ENCODE peak calls at places on chromosomes 5 and 9, in seven cellular contexts. N is A549, A is progenitor cell of endocrine pancreas, B is vagina, J is psoas muscle, I is heart left ventricle, R is natural killer cell. U is an unnamed sample.

GRCh38 chr5:150368526-150368925 is 11.0 kb downstream of the TCOF1 start:
- DNase-seq in I (no peak), R (no peak), B (no peak), J (peak), N (no peak), A (no peak), U (no peak)

GRCh38 chr9:88954073-88954472 is 37.2 kb upstream of the S1PR3 start:
- DNase-seq in I (no peak), N (no peak), J (no peak), A (no peak), B (no peak), R (no peak), U (no peak)

GRCh38 chr9:109186857-109187256 is 19.8 kb upstream of the FRRS1L start:
- DNase-seq in B (no peak), A (no peak), R (no peak), J (no peak), I (no peak), N (no peak), U (no peak)

GRCh38 chr5:173829826-173830225 is 58.3 kb upstream of the CPEB4 start:
- DNase-seq in N (peak), R (no peak), I (no peak), A (no peak), B (no peak), J (no peak), U (no peak)

GRCh38 chr5:173689713-173690360 is 73.4 kb upstream of the BOD1 start:
- DNase-seq in R (no peak), J (peak), I (peak), A (no peak), B (no peak), N (peak), U (no peak)

GRCh38 chr5:139690385-139691274 is 42.5 kb downstream of the CXXC5 start:
- DNase-seq in R (no peak), I (no peak), A (no peak), N (no peak), J (no peak), B (no peak), U (no peak)

GRCh38 chr5:174755103-174755502 is 30.7 kb downstream of the MSX2 start:
- DNase-seq in B (no peak), J (no peak), I (no peak), R (no peak), N (peak), A (no peak), U (no peak)

GRCh38 chr9:100099722-100100042 is 639 bp downstream of the INVS start:
- DNase-seq in R (no peak), A (no peak), I (peak), B (no peak), J (no peak), N (no peak), U (no peak)

GRCh38 chr5:96537386-96537785 is 104.3 kb upstream of the PCSK1 start:
- DNase-seq in J (no peak), A (no peak), R (no peak), I (no peak), N (peak), B (no peak), U (no peak)

GRCh38 chr9:81549500-81550206 is 139.7 kb downstream of the TLE1 start:
- DNase-seq in R (no peak), J (no peak), B (no peak), N (peak), A (no peak), I (no peak), U (no peak)

GRCh38 chr5:108730617-108731340 is 16.9 kb upstream of the FER start:
- DNase-seq in R (no peak), J (no peak), B (no peak), A (no peak), N (no peak), I (no peak), U (no peak)

GRCh38 chr5:51181495-51181894 is 201.8 kb upstream of the ISL1 start:
- DNase-seq in B (no peak), I (no peak), J (no peak), R (no peak), A (no peak), N (no peak), U (no peak)

GRCh38 chr9:127897194-127897692 is 2.2 kb downstream of the ST6GALNAC6 start:
- DNase-seq in A (peak), I (peak), B (no peak), R (no peak), J (peak), N (peak), U (peak)

GRCh38 chr5:107864793-107865192 is 194.1 kb upstream of the EFNA5 start:
- DNase-seq in N (peak), R (no peak), B (no peak), I (no peak), J (no peak), A (no peak), U (no peak)

GRCh38 chr9:112711050-112711689 is 6.7 kb downstream of the INIP start:
- DNase-seq in A (no peak), J (no peak), R (no peak), I (no peak), N (peak), B (no peak), U (no peak)

GRCh38 chr5:130400091-130400490 is 495.8 kb downstream of the CHSY3 start:
- DNase-seq in I (no peak), J (no peak), B (no peak), R (no peak), A (no peak), N (peak), U (no peak)

GRCh38 chr9:75432888-75433287 is 344.6 kb downstream of the OSTF1 start:
- DNase-seq in R (no peak), A (no peak), I (no peak), J (no peak), B (no peak), N (no peak), U (no peak)

GRCh38 chr9:5671711-5672353 is 42.9 kb downstream of the RIC1 start:
- DNase-seq in N (no peak), R (no peak), I (no peak), J (no peak), A (no peak), B (no peak), U (no peak)

GRCh38 chr5:150588495-150588890 is 52.0 kb upstream of the SYNPO start:
- DNase-seq in A (no peak), J (no peak), N (no peak), B (no peak), R (no peak), I (no peak), U (no peak)

GRCh38 chr5:87116821-87117512 is 150.7 kb upstream of the RASA1 start:
- DNase-seq in J (no peak), R (no peak), N (no peak), B (no peak), I (no peak), A (no peak), U (no peak)

GRCh38 chr5:66923922-66924321 is 272.7 kb downstream of the CD180 start:
- DNase-seq in I (no peak), R (no peak), N (no peak), J (no peak), B (no peak), A (no peak), U (no peak)

GRCh38 chr9:127496974-127497373 is 45.7 kb downstream of the LRSAM1 start:
- DNase-seq in R (no peak), I (no peak), J (no peak), N (no peak), A (no peak), B (no peak), U (no peak)

GRCh38 chr5:138032028-138032571 is 779 bp downstream of the FAM13B start:
- DNase-seq in I (peak), A (no peak), J (peak), B (no peak), R (no peak), N (no peak), U (no peak)

GRCh38 chr5:96807099-96807654 is 568 bp downstream of the ERAP1 start:
- DNase-seq in J (peak), N (peak), A (peak), I (peak), B (no peak), R (no peak), U (peak)

GRCh38 chr9:127955294-127956015 is 17.8 kb upstream of the DPM2 start:
- DNase-seq in I (peak), N (peak), B (no peak), R (no peak), A (no peak), J (peak), U (no peak)

GRCh38 chr5:126718246-126718868 is 58.6 kb upstream of the LMNB1 start:
- DNase-seq in J (no peak), A (no peak), B (no peak), I (no peak), R (no peak), N (no peak), U (no peak)

GRCh38 chr9:110077926-110078325 is 130.0 kb downstream of the C9orf152 start:
- DNase-seq in J (no peak), B (no peak), R (no peak), I (no peak), A (no peak), N (no peak), U (no peak)

GRCh38 chr5:149895416-149896345 is 48.9 kb downstream of the PDE6A start:
- DNase-seq in I (no peak), R (no peak), J (no peak), A (no peak), B (no peak), N (no peak), U (no peak)

GRCh38 chr5:151093476-151093889 is 12.6 kb upstream of the TNIP1 start:
- DNase-seq in J (no peak), N (peak), B (no peak), R (no peak), I (no peak), A (no peak), U (no peak)

GRCh38 chr5:32312194-32312681 is 501 bp downstream of the MTMR12 start:
- DNase-seq in I (peak), R (peak), J (peak), B (no peak), A (peak), N (peak), U (peak)

GRCh38 chr5:139982157-139982974 is 60.7 kb downstream of the NRG2 start:
- DNase-seq in J (no peak), N (no peak), B (no peak), I (peak), R (no peak), A (no peak), U (no peak)

GRCh38 chr9:79603222-79603925 is 31.6 kb downstream of the TLE4 start:
- DNase-seq in I (no peak), B (no peak), R (no peak), J (no peak), A (no peak), N (no peak), U (no peak)

GRCh38 chr5:172530406-172530805 is 76.1 kb upstream of the SH3PXD2B start:
- DNase-seq in B (peak), R (no peak), A (no peak), N (no peak), J (no peak), I (no peak), U (no peak)

GRCh38 chr9:91090132-91090410 is 271.6 kb downstream of the AUH start:
- DNase-seq in J (no peak), A (no peak), I (no peak), N (no peak), R (no peak), B (no peak), U (no peak)

GRCh38 chr9:108535526-108535925 is 320.3 kb downstream of the ACTL7B start:
- DNase-seq in R (no peak), I (no peak), A (no peak), N (peak), J (no peak), B (no peak), U (peak)

GRCh38 chr9:120366646-120367019 is 213.3 kb downstream of the CDK5RAP2 start:
- DNase-seq in R (no peak), A (no peak), J (no peak), B (no peak), N (peak), I (no peak), U (peak)
- TF ChIP-seq CTCF in R (no peak), A (peak), J (no peak), B (no peak), N (peak), I (no peak), U (no peak)

GRCh38 chr9:137187386-137187785 is 974 bp downstream of the ANAPC2 start:
- DNase-seq in R (no peak), I (no peak), N (no peak), A (no peak), B (no peak), J (no peak), U (no peak)

GRCh38 chr9:137188086-137188489 is 272 bp downstream of the ANAPC2 start:
- DNase-seq in J (no peak), I (no peak), R (no peak), N (no peak), A (no peak), B (no peak), U (no peak)

GRCh38 chr9:137190315-137190853 is 1.9 kb downstream of the SSNA1 start:
- DNase-seq in I (no peak), J (no peak), A (no peak), R (no peak), B (no peak), N (no peak), U (no peak)

GRCh38 chr9:137189297-137190295 is 1.1 kb downstream of the SSNA1 start:
- DNase-seq in I (no peak), N (no peak), B (no peak), J (no peak), R (no peak), A (no peak), U (no peak)

GRCh38 chr9:137188490-137189296 is at the start of the genes ANAPC2 and SSNA1:
- DNase-seq in I (peak), R (peak), B (no peak), N (peak), A (peak), J (peak), U (peak)
- TF ChIP-seq CTCF in I (peak), R (peak), B (no peak), N (peak), A (peak), J (peak), U (no peak)

GRCh38 chr5:170638454-170639220 is 134.8 kb downstream of the KCNIP1 start:
- DNase-seq in I (peak), N (peak), B (no peak), J (peak), R (peak), A (peak), U (peak)
- TF ChIP-seq CTCF in I (peak), N (peak), B (peak), J (peak), R (peak), A (peak), U (peak)

GRCh38 chr5:104265531-104266130 is 703.0 kb upstream of the NUDT12 start:
- DNase-seq in A (no peak), I (no peak), R (no peak), N (no peak), B (no peak), J (no peak), U (no peak)
- TF ChIP-seq CTCF in A (no peak), I (no peak), R (no peak), N (no peak), B (no peak), J (no peak), U (no peak)

DNA sequence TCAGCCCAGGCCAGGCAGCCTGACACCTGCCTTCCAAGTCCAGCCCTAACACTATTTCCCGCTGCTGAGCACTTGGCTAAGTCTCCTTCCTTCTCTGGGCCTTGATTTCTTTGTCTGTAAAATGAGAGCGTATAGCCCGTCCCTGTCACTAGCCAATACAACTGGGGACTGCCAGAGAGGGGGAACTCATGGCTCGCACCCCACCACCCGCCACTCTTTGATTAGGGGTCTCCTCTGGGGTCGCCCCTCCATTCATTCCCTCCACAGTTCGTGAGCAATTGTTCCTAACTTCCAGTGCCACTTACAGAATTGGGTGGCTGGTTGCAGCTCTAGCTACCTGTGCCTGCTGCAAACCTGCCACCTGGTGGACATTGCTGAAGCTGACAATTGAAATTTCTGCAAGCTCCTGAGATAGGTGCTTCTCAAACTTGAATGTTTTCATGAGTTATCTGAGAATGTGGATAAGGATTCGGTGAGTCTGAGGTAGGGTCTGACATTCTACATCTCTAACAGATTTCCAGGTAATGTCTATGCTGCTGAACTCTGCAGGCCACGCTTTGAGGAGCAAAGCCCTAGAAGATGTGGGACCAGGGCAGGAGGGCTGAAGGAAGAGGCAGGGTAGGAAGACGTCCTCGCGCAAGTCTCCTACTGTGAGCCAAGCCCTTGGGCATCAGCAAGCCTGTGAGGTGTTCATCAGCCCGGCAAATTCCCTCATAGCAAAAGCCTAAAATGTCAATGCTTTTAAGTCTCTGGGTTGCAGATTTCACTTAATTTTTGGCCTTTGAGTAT is 13.3 kb upstream of the RECK start:
- DNase-seq in N (peak), R (peak), J (peak), I (peak), B (no peak), A (peak), U (peak)
- TF ChIP-seq CTCF in N (peak), R (peak), J (peak), I (peak), B (peak), A (peak), U (peak)

DNA sequence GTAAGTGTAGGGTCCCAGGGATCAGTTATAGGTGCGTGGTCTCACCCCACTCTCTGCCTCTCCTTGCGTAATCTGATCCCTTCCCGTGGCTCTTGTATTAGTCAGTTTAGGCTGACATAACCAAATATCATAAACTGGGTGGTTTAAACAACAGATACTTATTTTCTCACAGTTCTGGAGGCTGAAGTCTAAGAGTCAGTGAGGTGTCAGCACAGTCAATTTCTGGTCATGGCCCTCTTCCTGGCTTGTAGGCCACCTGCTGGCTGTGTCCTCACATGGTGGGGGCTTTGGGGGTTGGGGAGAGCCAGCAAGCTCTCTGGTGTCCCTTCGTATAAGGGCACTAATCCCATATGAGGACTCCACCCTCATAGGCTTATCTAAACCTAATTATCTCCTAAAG is 32.3 kb downstream of the CARTPT start:
- DNase-seq in A (no peak), I (no peak), R (no peak), B (no peak), N (no peak), J (no peak), U (no peak)
- TF ChIP-seq CTCF in A (peak), I (no peak), R (no peak), B (no peak), N (no peak), J (no peak), U (no peak)

DNA sequence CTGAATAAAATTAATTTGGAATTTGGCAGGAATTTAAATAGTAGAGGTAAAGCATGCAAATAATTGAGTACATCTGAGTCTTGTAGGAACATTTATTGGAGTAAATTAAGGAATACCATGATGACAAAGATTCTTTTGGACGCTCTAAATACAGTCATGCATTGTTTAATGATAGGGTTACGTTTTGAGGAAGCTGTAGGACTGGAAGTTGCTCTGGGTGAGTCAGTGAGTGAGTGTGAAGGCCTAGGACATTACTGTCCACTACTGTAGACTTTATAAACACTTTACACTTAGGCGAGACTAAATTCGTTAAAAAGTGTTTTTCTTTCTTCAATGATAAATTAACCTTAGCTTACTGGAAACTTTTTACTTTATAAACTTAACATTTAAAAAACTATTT is 113.0 kb downstream of the FAM170A start:
- DNase-seq in I (no peak), N (no peak), R (no peak), J (no peak), B (no peak), A (no peak), U (no peak)
- TF ChIP-seq CTCF in I (no peak), N (no peak), R (no peak), J (no peak), B (no peak), A (no peak), U (no peak)

GRCh38 chr5:80804332-80804731 is 149.5 kb upstream of the DHFR start:
- DNase-seq in B (no peak), A (no peak), R (no peak), J (no peak), N (peak), I (no peak), U (no peak)
- TF ChIP-seq CTCF in B (no peak), A (no peak), R (no peak), J (no peak), N (no peak), I (no peak), U (no peak)

GRCh38 chr5:71658916-71659661 is 60.0 kb upstream of the CARTPT start:
- DNase-seq in J (no peak), A (no peak), R (no peak), B (no peak), I (no peak), N (peak), U (no peak)
- TF ChIP-seq CTCF in J (no peak), A (peak), R (no peak), B (no peak), I (peak), N (peak), U (peak)

U was measured in endothelial cell.